ENCODE peak calls at places on chromosomes 11 and 22, in five cellular contexts. T is ovary; S is esophagus squamous epithelium; M is naive thymus-derived CD4-positive, alpha-beta T cell; R is Panc1. Y is an unnamed sample.

GRCh38 chr22:17143826-17144225 is 15.3 kb downstream of the HDHD5 start:
- DNase-seq in T (no peak), M (no peak), R (no peak), S (no peak), Y (no peak)

GRCh38 chr11:12160680-12161079 is 50.3 kb downstream of the MICAL2 start:
- DNase-seq in S (no peak), M (no peak), R (no peak), T (no peak), Y (no peak)

GRCh38 chr22:48554893-48555552 is 1272.7 kb downstream of the BRD1 start:
- DNase-seq in R (no peak), M (no peak), T (no peak), S (no peak), Y (no peak)

GRCh38 chr11:60208951-60209350 is 26.1 kb upstream of the MS4A6A start:
- DNase-seq in T (no peak), R (no peak), M (no peak), S (no peak), Y (no peak)

GRCh38 chr11:75656044-75656726 is 12.7 kb downstream of the MAP6 start:
- DNase-seq in M (no peak), R (no peak), S (no peak), T (no peak), Y (no peak)

GRCh38 chr11:34417203-34417602 is 21.5 kb upstream of the CAT start:
- DNase-seq in M (no peak), R (no peak), T (no peak), S (no peak), Y (no peak)

GRCh38 chr11:57745206-57745605 is 3.9 kb downstream of the SELENOH start:
- DNase-seq in T (no peak), M (no peak), R (no peak), S (no peak), Y (no peak)

GRCh38 chr11:57314221-57314973 is 10.4 kb downstream of the TNKS1BP1 start:
- DNase-seq in S (no peak), T (no peak), M (no peak), R (no peak), Y (no peak)

GRCh38 chr11:111777094-111778046 is 11.2 kb upstream of the PPP2R1B start:
- DNase-seq in S (no peak), R (peak), M (peak), T (no peak), Y (peak)

GRCh38 chr22:42284643-42285181 is 14.3 kb upstream of the TCF20 start:
- DNase-seq in T (peak), R (no peak), M (no peak), S (no peak), Y (no peak)

GRCh38 chr22:37827056-37827455 is 3.9 kb downstream of the GALR3 start:
- DNase-seq in R (no peak), T (peak), M (no peak), S (no peak), Y (no peak)

GRCh38 chr11:86816251-86816726 is 15.9 kb downstream of the PRSS23 start:
- DNase-seq in T (no peak), R (no peak), S (no peak), M (no peak), Y (no peak)

GRCh38 chr11:69985331-69985653 is 92.8 kb upstream of the ANO1 start:
- DNase-seq in M (no peak), R (no peak), T (no peak), S (no peak), Y (no peak)
- H3K4me3 ChIP-seq in M (no peak), R (peak), T (peak), S (peak), Y (peak)

DNA sequence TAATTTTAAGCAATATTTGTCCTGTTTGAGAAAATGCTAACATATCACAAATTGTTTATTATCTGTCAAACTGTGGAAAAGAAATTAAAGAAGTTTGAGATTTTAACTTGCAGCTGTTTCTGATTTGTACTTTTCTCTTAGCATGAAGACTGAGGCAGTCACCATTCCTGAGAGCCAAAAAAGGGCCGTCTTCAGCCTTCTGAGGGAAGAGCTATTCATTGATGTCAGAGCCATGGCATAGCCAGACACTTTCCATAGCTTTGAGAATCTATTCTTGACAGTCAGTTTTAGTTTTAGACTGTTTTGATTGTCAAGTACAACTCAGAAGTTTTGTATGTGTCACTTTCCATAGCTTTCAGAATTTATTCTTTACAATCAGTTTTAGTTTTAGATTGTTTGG is 32.1 kb downstream of the YAP1 start:
- DNase-seq in R (no peak), T (no peak), M (no peak), S (no peak), Y (no peak)
- H3K4me3 ChIP-seq in R (no peak), T (no peak), M (no peak), S (no peak), Y (no peak)

GRCh38 chr11:122742350-122742749 is 86.8 kb downstream of the UBASH3B start:
- DNase-seq in R (no peak), M (no peak), S (no peak), T (no peak), Y (no peak)

GRCh38 chr11:122743093-122743741 is 87.7 kb downstream of the UBASH3B start:
- DNase-seq in R (no peak), S (no peak), T (no peak), M (no peak), Y (no peak)

GRCh38 chr11:122745111-122745510 is 89.6 kb downstream of the UBASH3B start:
- DNase-seq in R (no peak), T (no peak), S (no peak), M (no peak), Y (no peak)

GRCh38 chr11:122746050-122746478 is 90.5 kb downstream of the UBASH3B start:
- DNase-seq in M (peak), S (no peak), T (no peak), R (no peak), Y (no peak)

DNA sequence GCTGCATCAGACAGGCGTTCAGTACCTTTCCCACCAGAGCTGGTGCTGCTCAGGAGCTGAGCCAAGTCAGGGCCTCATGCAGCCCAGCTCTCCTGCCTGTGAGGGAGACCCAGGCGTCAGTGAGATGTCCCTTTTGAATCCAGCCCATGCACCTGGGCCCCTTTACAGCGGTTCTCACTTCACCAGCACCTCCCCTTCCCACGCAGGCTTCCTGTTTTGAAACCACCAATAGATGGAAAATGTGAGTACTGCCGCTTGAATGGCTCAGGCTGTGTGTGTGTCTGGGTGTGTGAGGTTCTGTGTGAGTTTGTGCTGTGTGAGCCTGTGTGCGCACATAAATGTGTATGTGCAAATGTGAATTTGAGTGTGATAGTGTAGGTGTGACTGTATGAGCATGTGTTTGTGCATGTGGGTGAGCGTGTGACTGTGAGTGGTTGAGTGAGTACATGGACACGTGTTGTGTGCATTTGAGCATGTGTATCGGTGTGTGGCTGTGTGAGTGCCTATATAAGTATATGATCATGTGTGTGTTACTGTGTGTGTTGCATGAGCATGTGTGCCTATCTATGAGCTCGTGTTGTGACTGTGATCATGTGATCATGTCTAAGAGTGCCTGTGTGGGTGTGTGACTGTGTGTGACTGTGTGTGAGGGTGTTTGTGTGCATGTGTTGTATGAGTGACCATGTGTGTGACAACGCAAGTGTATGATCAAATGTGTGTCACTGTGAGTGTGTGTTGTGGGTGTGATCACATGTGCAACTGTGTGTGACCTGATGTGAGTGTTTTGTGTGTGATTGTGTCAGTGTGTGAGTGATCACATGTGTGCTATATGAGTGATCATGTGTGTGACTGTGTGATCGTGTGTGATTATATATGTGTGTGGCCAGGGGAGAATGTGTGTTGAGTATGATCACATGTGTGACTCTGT is 88.7 kb downstream of the UBASH3B start:
- DNase-seq in R (no peak), T (no peak), S (no peak), M (peak), Y (no peak)
- H3K4me3 ChIP-seq in R (no peak), T (no peak), S (no peak), M (peak), Y (no peak)

GRCh38 chr11:61952882-61953281 is 2.7 kb downstream of the BEST1 start:
- DNase-seq in T (no peak), S (no peak), R (no peak), M (no peak), Y (no peak)

GRCh38 chr11:61956191-61957027 is 6.3 kb downstream of the BEST1 start:
- DNase-seq in S (no peak), M (no peak), R (no peak), T (no peak), Y (no peak)

GRCh38 chr11:61955031-61955415 is 4.9 kb downstream of the BEST1 start:
- DNase-seq in R (no peak), M (no peak), S (no peak), T (peak), Y (no peak)

GRCh38 chr11:61955416-61956135 is 5.4 kb downstream of the BEST1 start:
- DNase-seq in M (peak), T (no peak), S (no peak), R (no peak), Y (peak)

GRCh38 chr11:61954106-61955030 is 4.2 kb downstream of the BEST1 start:
- DNase-seq in S (no peak), T (no peak), R (no peak), M (no peak), Y (no peak)
- H3K4me3 ChIP-seq in S (peak), T (no peak), R (no peak), M (no peak), Y (no peak)

GRCh38 chr22:44086759-44087158 is 62.7 kb downstream of the PARVB start:
- DNase-seq in S (no peak), M (no peak), R (no peak), T (peak), Y (no peak)

GRCh38 chr22:44089717-44090570 is 65.8 kb downstream of the PARVB start:
- DNase-seq in M (no peak), S (no peak), R (no peak), T (no peak), Y (no peak)

GRCh38 chr22:44088976-44089570 is 65.0 kb downstream of the PARVB start:
- DNase-seq in R (no peak), T (no peak), S (no peak), M (no peak), Y (no peak)

GRCh38 chr22:44084044-44084772 is 60.1 kb downstream of the PARVB start:
- DNase-seq in M (no peak), R (no peak), S (no peak), T (no peak), Y (no peak)

DNA sequence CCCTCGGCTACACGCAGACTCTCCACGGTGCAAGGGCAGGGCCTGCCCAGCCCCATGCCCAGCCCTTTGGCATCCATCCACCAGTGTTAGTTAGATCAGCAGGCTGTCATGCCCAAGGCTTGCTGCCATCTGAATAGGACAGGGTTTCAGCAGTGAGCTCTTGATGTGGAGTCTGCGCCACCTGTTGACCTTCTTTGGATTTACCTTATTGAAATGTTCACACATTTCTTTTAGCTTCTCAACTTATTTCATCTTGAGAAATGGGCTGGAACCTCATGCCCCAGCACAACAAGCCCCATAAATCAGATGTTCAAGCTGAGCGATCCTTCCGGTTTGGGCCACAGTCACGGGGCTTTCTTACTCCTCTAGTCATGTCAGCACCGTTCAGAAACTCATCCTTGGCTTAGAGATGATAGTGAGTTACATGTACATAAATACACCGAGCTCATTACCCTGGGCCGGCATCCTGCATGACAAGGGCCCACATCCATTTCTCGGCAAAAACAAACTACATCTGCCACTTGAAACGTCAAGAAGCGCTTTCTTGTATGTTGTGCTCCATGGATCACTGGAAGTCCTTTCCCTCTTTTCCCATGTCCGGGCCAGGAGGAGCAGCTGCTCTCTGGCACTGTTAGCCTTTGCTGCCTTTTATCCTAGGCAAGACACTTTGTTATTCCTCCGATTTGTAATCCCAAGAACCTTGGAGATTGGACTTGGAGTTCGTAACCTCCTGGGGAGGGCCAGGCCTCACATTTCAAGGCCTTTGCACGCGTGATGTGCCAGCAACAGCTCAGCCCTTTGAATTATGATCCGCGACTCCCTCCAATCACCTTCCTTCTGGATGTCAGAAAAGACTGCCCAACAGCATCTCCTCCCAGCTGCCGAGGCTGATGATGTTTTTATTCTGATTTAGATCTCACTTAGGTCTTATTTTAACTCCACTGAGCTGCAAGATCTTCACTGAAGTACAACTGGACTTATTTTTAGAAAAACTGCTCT is 61.9 kb downstream of the PARVB start:
- DNase-seq in T (peak), R (peak), S (no peak), M (no peak), Y (peak)
- H3K4me3 ChIP-seq in T (no peak), R (no peak), S (peak), M (no peak), Y (no peak)

DNA sequence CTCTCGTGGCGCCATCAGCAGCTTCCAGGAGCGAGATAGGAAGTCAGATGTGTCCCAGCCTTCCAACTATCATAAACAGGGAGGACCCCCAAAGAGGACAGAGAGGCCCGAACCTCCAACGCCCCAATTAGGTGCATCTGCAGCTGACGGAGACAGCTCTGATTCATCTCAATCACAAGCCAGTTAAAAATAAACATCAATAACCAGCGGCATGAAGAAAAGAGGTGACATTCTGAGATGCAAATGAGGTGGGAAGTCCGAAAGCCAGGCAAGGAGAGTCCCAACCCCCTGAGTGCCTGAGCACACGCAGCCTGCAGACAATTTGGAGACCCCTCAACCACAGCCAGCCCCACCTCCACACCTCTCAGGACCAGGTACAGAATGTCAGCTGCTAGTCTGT is 28.1 kb upstream of the IGSF9B start:
- DNase-seq in R (no peak), T (no peak), M (no peak), S (no peak), Y (no peak)
- H3K4me3 ChIP-seq in R (no peak), T (no peak), M (no peak), S (no peak), Y (no peak)

DNA sequence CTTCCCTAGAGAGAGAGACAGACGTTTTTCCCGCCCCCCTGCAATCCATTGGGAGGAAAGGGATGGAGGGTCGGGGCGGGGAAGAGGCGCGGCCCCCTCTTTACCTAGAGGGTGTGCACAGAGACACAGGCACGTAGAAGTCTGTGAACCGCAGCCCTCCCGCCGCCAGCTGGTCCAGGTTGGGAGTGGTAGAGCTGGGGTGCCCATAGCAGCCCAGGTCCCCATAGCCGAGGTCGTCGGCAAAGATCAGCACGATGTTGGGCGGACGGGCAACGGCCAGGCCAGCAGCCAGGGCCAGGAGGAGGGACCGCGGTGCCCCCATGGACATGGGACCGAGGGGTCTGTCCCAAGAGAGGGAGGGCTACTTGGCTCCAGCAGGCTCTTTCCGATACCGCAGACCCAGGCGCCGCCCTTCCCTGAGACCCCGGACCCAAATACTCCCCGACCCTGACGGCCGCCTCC is 469 bp downstream of the ARSA start:
- DNase-seq in R (no peak), S (no peak), M (peak), T (peak), Y (no peak)
- H3K4me3 ChIP-seq in R (peak), S (peak), M (peak), T (peak), Y (peak)

DNA sequence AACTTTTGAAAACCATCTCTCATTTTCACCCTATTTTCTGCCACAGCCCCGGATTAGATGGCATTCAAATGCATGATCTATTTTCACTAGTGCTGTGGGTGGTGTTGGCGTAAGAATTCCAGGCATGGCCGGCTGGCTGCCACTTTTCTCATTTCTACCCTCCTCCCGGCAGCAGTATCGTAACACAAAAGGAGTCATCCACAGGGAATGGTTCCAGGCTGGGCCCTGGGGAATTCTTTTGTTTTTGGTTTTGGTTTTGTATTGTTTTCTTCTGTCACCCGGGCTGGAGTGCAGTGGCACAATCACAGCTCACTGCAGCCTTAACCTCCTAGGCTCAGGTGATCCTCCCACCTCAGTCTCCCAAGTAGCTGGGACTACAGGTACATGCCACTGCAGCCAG is 13.8 kb downstream of the JAML start:
- DNase-seq in M (no peak), T (no peak), S (no peak), R (no peak), Y (no peak)
- H3K4me3 ChIP-seq in M (no peak), T (no peak), S (no peak), R (no peak), Y (no peak)

GRCh38 chr11:71999813-72000590 is 1.3 kb downstream of the IL18BP start:
- DNase-seq in M (no peak), R (no peak), S (no peak), T (no peak), Y (no peak)

GRCh38 chr11:71999360-71999759 is 651 bp downstream of the IL18BP start:
- DNase-seq in R (no peak), T (peak), S (no peak), M (no peak), Y (no peak)

GRCh38 chr11:71998061-71998460 is 648 bp upstream of the IL18BP start:
- DNase-seq in T (no peak), S (no peak), M (no peak), R (no peak), Y (no peak)

GRCh38 chr11:71997594-71997993 is 1.1 kb upstream of the IL18BP start:
- DNase-seq in R (no peak), T (no peak), S (no peak), M (no peak), Y (no peak)

DNA sequence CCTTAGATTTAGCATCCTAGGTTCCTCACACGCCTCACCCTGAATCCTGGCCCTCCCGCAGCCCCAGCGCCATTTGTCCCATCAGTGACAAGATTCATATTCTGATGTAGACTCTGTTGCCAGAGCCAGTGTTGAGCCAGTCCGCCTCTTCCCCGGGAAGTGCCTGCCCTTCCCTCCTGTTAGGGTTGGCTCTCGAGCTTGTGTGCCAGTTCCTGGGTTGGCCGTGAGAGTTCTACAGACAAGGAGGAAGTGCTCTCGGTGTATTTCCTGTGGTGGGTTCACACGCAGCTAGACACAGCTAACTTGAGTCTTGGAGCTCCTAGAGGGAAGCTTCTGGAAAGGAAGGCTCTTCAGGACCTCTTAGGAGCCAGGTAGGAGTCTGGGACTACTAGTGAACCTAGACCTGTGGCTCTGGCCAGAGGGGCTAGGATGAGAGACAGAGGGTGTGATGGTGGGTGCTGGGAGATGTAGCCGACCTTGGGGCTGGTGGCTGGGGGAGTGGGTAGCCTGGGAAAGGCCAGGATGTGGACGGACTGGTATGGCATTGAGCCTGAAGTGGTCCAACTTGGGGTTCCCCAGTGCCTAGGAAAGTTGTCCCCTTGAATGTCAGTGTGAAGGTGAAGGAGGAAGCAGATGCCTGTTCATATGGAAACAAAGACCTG is at the start of gene IL18BP:
- DNase-seq in M (peak), S (no peak), T (no peak), R (no peak), Y (no peak)
- H3K4me3 ChIP-seq in M (peak), S (peak), T (peak), R (no peak), Y (no peak)

GRCh38 chr11:66262696-66263095 is 5.7 kb upstream of the RAB1B start:
- DNase-seq in S (no peak), T (no peak), M (no peak), R (no peak), Y (no peak)
- H3K4me3 ChIP-seq in S (no peak), T (no peak), M (no peak), R (no peak), Y (no peak)

Y was measured in iPS DF 6.9.